ENCODE peak calls at places on chromosome 13, in eight cellular contexts. B, P, F, V, N, I, L and A are unnamed samples.

GRCh38 chr13:20332361-20333096 is 100.4 kb upstream of the GJB6 start:
- DNase-seq in L (no peak), F (no peak), V (peak), B (no peak), I (peak), P (no peak), N (no peak), A (peak)

GRCh38 chr13:77079902-77080413 is 53.0 kb upstream of the FBXL3 start:
- DNase-seq in L (no peak), I (no peak), F (no peak), B (no peak), P (no peak), V (no peak), N (no peak), A (no peak)

GRCh38 chr13:98676239-98676638 is 76.2 kb downstream of the SLC15A1 start:
- DNase-seq in V (no peak), F (no peak), I (no peak), L (no peak), P (no peak), B (no peak), N (no peak), A (no peak)

GRCh38 chr13:43785166-43785680 is 1.5 kb downstream of the ENOX1 start:
- DNase-seq in L (no peak), P (no peak), V (no peak), F (no peak), B (no peak), N (no peak), I (peak), A (peak)

GRCh38 chr13:110593430-110594130 is 21.8 kb upstream of the NAXD start:
- DNase-seq in L (peak), F (no peak), V (no peak), I (peak), B (no peak), P (no peak), N (no peak), A (peak)

GRCh38 chr13:60167121-60167520 is 3.4 kb upstream of the DIAPH3 start:
- DNase-seq in I (no peak), B (no peak), N (no peak), F (no peak), L (no peak), V (peak), P (no peak), A (no peak)

GRCh38 chr13:50999641-51000040 is 90.0 kb downstream of the RNASEH2B start:
- DNase-seq in P (no peak), N (peak), F (no peak), B (no peak), L (no peak), V (no peak), I (no peak), A (no peak)

GRCh38 chr13:51451467-51452390 is 1.1 kb downstream of the INTS6 start:
- DNase-seq in P (no peak), N (peak), L (peak), B (peak), F (peak), I (peak), V (peak), A (peak)

GRCh38 chr13:44267966-44268365 is 105.7 kb upstream of the SERP2 start:
- DNase-seq in L (no peak), V (no peak), B (no peak), P (no peak), N (no peak), F (no peak), I (peak), A (no peak)

GRCh38 chr13:34346626-34347025 is 528.7 kb downstream of the RFC3 start:
- DNase-seq in N (no peak), L (no peak), B (no peak), V (no peak), P (no peak), F (no peak), I (no peak), A (no peak)

GRCh38 chr13:98327326-98328314 is 150.6 kb upstream of the RNF113B start:
- DNase-seq in I (peak), B (no peak), N (no peak), P (no peak), V (peak), F (no peak), L (no peak), A (no peak)

GRCh38 chr13:114019367-114019766 is 45.5 kb upstream of the C13orf46 start:
- DNase-seq in N (no peak), L (no peak), P (no peak), V (peak), F (no peak), I (no peak), B (no peak), A (no peak)

GRCh38 chr13:112752711-112753541 is 63.1 kb downstream of the ATP11A start:
- DNase-seq in I (no peak), V (no peak), N (no peak), P (no peak), F (no peak), L (no peak), B (peak), A (peak)

GRCh38 chr13:40609972-40610726 is 56.3 kb downstream of the FOXO1 start:
- DNase-seq in P (no peak), B (no peak), V (no peak), L (no peak), F (no peak), N (no peak), I (no peak), A (no peak)

GRCh38 chr13:32125746-32126145 is 94.2 kb downstream of the FRY start:
- DNase-seq in B (no peak), L (no peak), V (no peak), P (no peak), I (peak), N (no peak), F (no peak), A (no peak)

GRCh38 chr13:113930711-113931637 is 42.9 kb downstream of the C13orf46 start:
- DNase-seq in L (no peak), P (no peak), I (no peak), F (no peak), B (no peak), N (peak), V (no peak), A (no peak)

GRCh38 chr13:23950736-23951510 is 53.6 kb upstream of the C1QTNF9B start:
- DNase-seq in F (no peak), P (no peak), L (no peak), I (no peak), N (no peak), B (no peak), V (no peak), A (no peak)

GRCh38 chr13:22589880-22590279 is 590.9 kb upstream of the SGCG start:
- DNase-seq in P (no peak), L (no peak), V (peak), N (no peak), B (no peak), I (no peak), F (no peak), A (no peak)